ENCODE peak calls at places on chromosomes 12 and 14, in seven cellular contexts. G, T, N, X, P, Z and I are unnamed samples.

GRCh38 chr14:38662781-38663180 is 406.9 kb upstream of the CLEC14A start:
- DNase-seq in G (no peak), T (no peak), N (no peak), X (no peak), P (no peak), Z (peak; percentile 12), I (no peak)

GRCh38 chr14:86296173-86296572 is 766.2 kb downstream of the FLRT2 start:
- DNase-seq in G (no peak), T (peak; percentile 94), N (no peak), X (no peak), P (no peak), Z (no peak), I (no peak)

GRCh38 chr14:81529391-81529790 is 4.3 kb downstream of the SEL1L start:
- DNase-seq in G (no peak), T (peak; percentile 82), N (no peak), X (no peak), P (no peak), Z (no peak), I (no peak)

GRCh38 chr14:51957950-51958349 is 31.4 kb upstream of the RTRAF start:
- DNase-seq in G (no peak), T (peak; percentile 27), N (no peak), X (no peak), P (no peak), Z (no peak), I (no peak)

GRCh38 chr14:104399432-104400155 is 180.0 kb upstream of the C14orf180 start:
- DNase-seq in G (no peak), T (no peak), N (no peak), X (peak; percentile 2), P (no peak), Z (no peak), I (no peak)

GRCh38 chr12:27198036-27198435 is 46.0 kb upstream of the STK38L start:
- DNase-seq in G (peak; percentile 90), T (peak; percentile 41), N (peak; percentile 91), X (no peak), P (no peak), Z (no peak), I (peak; percentile 43)

GRCh38 chr12:77893918-77894317 is 63.2 kb downstream of the NAV3 start:
- DNase-seq in G (no peak), T (no peak), N (no peak), X (peak; percentile 7), P (no peak), Z (no peak), I (no peak)

GRCh38 chr14:94569381-94570001 is 8.2 kb downstream of the SERPINA4 start:
- DNase-seq in G (no peak), T (no peak), N (peak; percentile 64), X (no peak), P (no peak), Z (no peak), I (no peak)

GRCh38 chr14:75689012-75689411 is 28.0 kb downstream of the TTLL5 start:
- DNase-seq in G (no peak), T (no peak), N (no peak), X (peak; percentile 33), P (no peak), Z (no peak), I (peak; percentile 64)

GRCh38 chr14:51821822-51822221 is 38.6 kb upstream of the GNG2 start:
- DNase-seq in G (no peak), T (peak; percentile 77), N (no peak), X (no peak), P (no peak), Z (no peak), I (no peak)

GRCh38 chr12:117470804-117471203 is 109.4 kb upstream of the NOS1 start:
- DNase-seq in G (no peak), T (no peak), N (no peak), X (no peak), P (peak; percentile 13), Z (no peak), I (no peak)

GRCh38 chr12:19402743-19403400 is 36.4 kb upstream of the AEBP2 start:
- DNase-seq in G (no peak), T (no peak), N (peak; percentile 81), X (peak; percentile 14), P (no peak), Z (no peak), I (peak; percentile 51)

GRCh38 chr12:29354954-29355353 is 26.0 kb downstream of the ERGIC2 start:
- DNase-seq in G (no peak), T (no peak), N (no peak), X (no peak), P (no peak), Z (no peak), I (no peak)

GRCh38 chr12:117316336-117316735 is 45.1 kb downstream of the NOS1 start:
- DNase-seq in G (no peak), T (no peak), N (no peak), X (no peak), P (no peak), Z (no peak), I (no peak)

GRCh38 chr12:93148412-93148811 is 219.3 kb upstream of the EEA1 start:
- DNase-seq in G (no peak), T (no peak), N (no peak), X (no peak), P (no peak), Z (no peak), I (no peak)

GRCh38 chr12:25074113-25074512 is 120.8 kb downstream of the DNAI7 start:
- DNase-seq in G (no peak), T (no peak), N (no peak), X (no peak), P (no peak), Z (no peak), I (no peak)
- H3K4me1 ChIP-seq in G (no peaks in the 10 kb centered on the region), T (no peaks in the 10 kb centered on the region), N (no peaks in the 10 kb centered on the region), X (no peaks in the 10 kb centered on the region), P (no peaks in the 10 kb centered on the region), Z (no peaks in the 10 kb centered on the region), I (peaks cover 3% of the 10 kb centered on the region)

GRCh38 chr12:108833757-108834472 is 23.5 kb downstream of the SSH1 start:
- DNase-seq in G (no peak), T (peak; percentile 78), N (no peak), X (peak; percentile 83), P (no peak), Z (no peak), I (peak; percentile 86)

GRCh38 chr12:108832208-108832607 is 25.2 kb downstream of the SSH1 start:
- DNase-seq in G (no peak), T (no peak), N (no peak), X (no peak), P (no peak), Z (no peak), I (no peak)

GRCh38 chr12:108831309-108831991 is 25.9 kb downstream of the SSH1 start:
- DNase-seq in G (no peak), T (no peak), N (no peak), X (no peak), P (no peak), Z (no peak), I (no peak)

GRCh38 chr12:108833355-108833733 is 24.0 kb downstream of the SSH1 start:
- DNase-seq in G (peak; percentile 92), T (peak; percentile 84), N (no peak), X (no peak), P (no peak), Z (no peak), I (peak; percentile 66)

GRCh38 chr12:108832730-108833354 is 24.5 kb downstream of the SSH1 start:
- DNase-seq in G (no peak), T (peak; percentile 93), N (no peak), X (no peak), P (no peak), Z (no peak), I (peak; percentile 62)
- H3K4me1 ChIP-seq in G (peaks cover 7% of the 10 kb centered on the region), T (peaks cover 66% of the 10 kb centered on the region), N (peaks cover 51% of the 10 kb centered on the region), X (peaks cover 68% of the 10 kb centered on the region), P (no peaks in the 10 kb centered on the region), Z (peaks cover 17% of the 10 kb centered on the region), I (peaks cover 38% of the 10 kb centered on the region)

GRCh38 chr12:62301080-62301798 is 41.0 kb downstream of the USP15 start:
- DNase-seq in G (no peak), T (no peak), N (no peak), X (no peak), P (no peak), Z (no peak), I (no peak)
- H3K4me1 ChIP-seq in G (no peaks in the 10 kb centered on the region), T (peaks cover 6% of the 10 kb centered on the region), N (no peaks in the 10 kb centered on the region), X (no peaks in the 10 kb centered on the region), P (no peaks in the 10 kb centered on the region), Z (no peaks in the 10 kb centered on the region), I (peaks cover 2% of the 10 kb centered on the region)

GRCh38 chr12:132565365-132565764 is 45.0 kb downstream of the LRCOL1 start:
- DNase-seq in G (no peak), T (no peak), N (no peak), X (no peak), P (no peak), Z (no peak), I (no peak)
- H3K4me1 ChIP-seq in G (no peaks in the 10 kb centered on the region), T (no peaks in the 10 kb centered on the region), N (peaks cover 9% of the 10 kb centered on the region), X (peaks cover 7% of the 10 kb centered on the region), P (peaks cover 6% of the 10 kb centered on the region), Z (peaks cover 8% of the 10 kb centered on the region), I (no peaks in the 10 kb centered on the region)

GRCh38 chr14:68509188-68509953 is 283.5 kb downstream of the ZFP36L1 start:
- DNase-seq in G (no peak), T (no peak), N (no peak), X (no peak), P (no peak), Z (no peak), I (no peak)
- H3K4me1 ChIP-seq in G (peaks cover 4% of the 10 kb centered on the region), T (peaks cover 42% of the 10 kb centered on the region), N (peaks cover 23% of the 10 kb centered on the region), X (peaks cover 5% of the 10 kb centered on the region), P (peaks cover 4% of the 10 kb centered on the region), Z (peaks cover 23% of the 10 kb centered on the region), I (peaks cover 11% of the 10 kb centered on the region)

DNA sequence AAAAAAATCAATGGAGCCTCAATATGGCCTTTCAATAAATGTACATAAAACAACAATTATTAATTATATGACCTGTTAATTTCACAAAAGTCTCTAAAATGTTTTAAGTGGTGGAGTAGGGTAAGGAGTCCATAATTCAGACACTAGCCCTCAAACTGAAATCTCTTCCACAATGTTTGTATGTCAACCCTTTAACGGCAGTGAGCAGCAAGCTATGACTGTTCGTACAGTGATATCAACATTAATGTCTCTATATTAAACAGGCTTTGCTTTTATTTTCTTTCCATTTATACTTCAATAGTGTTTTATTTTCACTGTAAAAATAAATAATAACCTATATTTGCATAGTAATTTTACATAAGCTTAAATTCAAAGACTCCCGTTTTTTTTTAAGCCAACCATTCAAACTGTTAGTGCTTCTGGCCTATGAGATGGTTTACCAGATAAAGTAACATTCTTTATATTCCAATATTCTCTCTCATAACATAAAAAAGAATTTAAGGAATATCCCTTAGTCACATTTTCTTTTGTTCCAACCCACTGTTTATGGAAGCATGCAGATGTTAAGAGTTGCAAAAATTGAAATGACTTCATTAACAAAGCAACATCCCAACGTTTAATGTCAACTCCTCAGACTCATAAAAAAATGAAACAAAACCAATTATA is 2.4 kb downstream of the CDK17 start:
- DNase-seq in G (no peak), T (peak; percentile 67), N (no peak), X (no peak), P (no peak), Z (no peak), I (no peak)
- H3K4me1 ChIP-seq in G (peaks cover 2% of the 10 kb centered on the region), T (peaks cover 26% of the 10 kb centered on the region), N (no peaks in the 10 kb centered on the region), X (peaks cover 16% of the 10 kb centered on the region), P (peaks cover 2% of the 10 kb centered on the region), Z (peaks cover 5% of the 10 kb centered on the region), I (peaks cover 1% of the 10 kb centered on the region)